ENCODE peak calls at places on chromosome 10, in six cellular contexts. One of them, this sample, is unnamed.

GRCh38 chr10:103111031-103111917 is 81.8 kb downstream of the NT5C2 start:
- DNase-seq in M059J: peak; percentile 8
- DNase-seq in pons: peak; percentile 79
- DNase-seq in GM13977: peak; percentile 42
- DNase-seq in DND-41: no peak
- DNase-seq in GM06990: peak; percentile 26
- DNase-seq in this sample: no peak

GRCh38 chr10:86256690-86257315 is 109.8 kb downstream of the GRID1 start:
- DNase-seq in DND-41: no peak
- DNase-seq in M059J: no peak
- DNase-seq in pons: no peak
- DNase-seq in GM13977: no peak
- DNase-seq in GM06990: no peak
- DNase-seq in this sample: no peak

GRCh38 chr10:101512741-101513140 is 75.3 kb downstream of the POLL start:
- DNase-seq in GM06990: no peak
- DNase-seq in GM13977: no peak
- DNase-seq in DND-41: no peak
- DNase-seq in pons: no peak
- DNase-seq in M059J: peak; percentile 57
- DNase-seq in this sample: no peak

GRCh38 chr10:11677480-11677879 is 64.7 kb upstream of the ECHDC3 start:
- DNase-seq in GM13977: no peak
- DNase-seq in pons: no peak
- DNase-seq in M059J: no peak
- DNase-seq in DND-41: no peak
- DNase-seq in GM06990: peak; percentile 68
- DNase-seq in this sample: no peak

GRCh38 chr10:58384095-58384494 is 1.1 kb upstream of the TFAM start:
- DNase-seq in pons: peak; percentile 67
- DNase-seq in M059J: peak; percentile 68
- DNase-seq in DND-41: no peak
- DNase-seq in GM13977: peak; percentile 49
- DNase-seq in GM06990: peak; percentile 32
- DNase-seq in this sample: no peak

GRCh38 chr10:15571570-15571969 is 148.2 kb downstream of the ITGA8 start:
- DNase-seq in pons: peak; percentile 36
- DNase-seq in GM13977: no peak
- DNase-seq in M059J: peak; percentile 36
- DNase-seq in GM06990: no peak
- DNase-seq in DND-41: no peak
- DNase-seq in this sample: no peak

GRCh38 chr10:110211455-110211843 is 4.0 kb downstream of the MXI1 start:
- DNase-seq in GM13977: no peak
- DNase-seq in GM06990: no peak
- DNase-seq in M059J: no peak
- DNase-seq in pons: no peak
- DNase-seq in DND-41: no peak
- DNase-seq in this sample: no peak

GRCh38 chr10:110214380-110214826 is 7.0 kb downstream of the MXI1 start:
- DNase-seq in GM13977: peak; percentile 51
- DNase-seq in M059J: peak; percentile 32
- DNase-seq in pons: no peak
- DNase-seq in DND-41: peak; percentile 27
- DNase-seq in GM06990: peak; percentile 22
- DNase-seq in this sample: no peak

GRCh38 chr10:60944159-60944909 is at the start of gene RHOBTB1:
- DNase-seq in M059J: peak; percentile 79
- DNase-seq in pons: peak; percentile 86
- DNase-seq in GM13977: peak; percentile 35
- DNase-seq in DND-41: peak; percentile 63
- DNase-seq in GM06990: peak; percentile 41
- DNase-seq in this sample: peak; percentile 54

GRCh38 chr10:30751678-30752331 is 122.3 kb upstream of the LYZL2 start:
- DNase-seq in DND-41: peak; percentile 71
- DNase-seq in GM13977: peak; percentile 60
- DNase-seq in M059J: peak; percentile 41
- DNase-seq in GM06990: peak; percentile 67
- DNase-seq in pons: peak; percentile 90
- DNase-seq in this sample: no peak

GRCh38 chr10:33066558-33067236 is 108.7 kb upstream of the ITGB1 start:
- DNase-seq in DND-41: no peak
- DNase-seq in GM13977: no peak
- DNase-seq in M059J: peak; percentile 87
- DNase-seq in pons: no peak
- DNase-seq in GM06990: no peak
- DNase-seq in this sample: no peak

GRCh38 chr10:102460836-102461186 is 9.5 kb upstream of the C10orf95 start:
- DNase-seq in M059J: no peak
- DNase-seq in DND-41: no peak
- DNase-seq in pons: no peak
- DNase-seq in GM06990: no peak
- DNase-seq in GM13977: no peak
- DNase-seq in this sample: no peak

GRCh38 chr10:21764790-21765189 is 230.8 kb downstream of the MLLT10 start:
- DNase-seq in GM13977: no peak
- DNase-seq in DND-41: no peak
- DNase-seq in GM06990: no peak
- DNase-seq in pons: no peak
- DNase-seq in M059J: no peak
- DNase-seq in this sample: no peak

GRCh38 chr10:73591935-73592699 is 975 bp upstream of the USP54 start:
- DNase-seq in DND-41: peak; percentile 50
- DNase-seq in M059J: peak; percentile 64
- DNase-seq in GM13977: peak; percentile 56
- DNase-seq in GM06990: no peak
- DNase-seq in pons: peak; percentile 96
- DNase-seq in this sample: peak; percentile 8

GRCh38 chr10:129141492-129141891 is 325.5 kb upstream of the MGMT start:
- DNase-seq in GM06990: no peak
- DNase-seq in DND-41: no peak
- DNase-seq in GM13977: no peak
- DNase-seq in pons: no peak
- DNase-seq in M059J: no peak
- DNase-seq in this sample: no peak

GRCh38 chr10:121956111-121957061 is 18.6 kb downstream of the NSMCE4A start:
- DNase-seq in DND-41: no peak
- DNase-seq in GM13977: no peak
- DNase-seq in pons: no peak
- DNase-seq in GM06990: no peak
- DNase-seq in M059J: peak; percentile 76
- DNase-seq in this sample: no peak

GRCh38 chr10:33746878-33747277 is 412.4 kb upstream of the NRP1 start:
- DNase-seq in M059J: peak; percentile 7
- DNase-seq in DND-41: no peak
- DNase-seq in GM06990: no peak
- DNase-seq in GM13977: no peak
- DNase-seq in pons: no peak
- DNase-seq in this sample: no peak

GRCh38 chr10:9547921-9548904 is 1469.5 kb upstream of the CELF2 start:
- DNase-seq in GM13977: no peak
- DNase-seq in M059J: peak; percentile 0
- DNase-seq in DND-41: no peak
- DNase-seq in GM06990: no peak
- DNase-seq in pons: no peak
- DNase-seq in this sample: no peak

GRCh38 chr10:71933651-71934050 is 30.5 kb upstream of the CHST3 start:
- DNase-seq in DND-41: peak; percentile 74
- DNase-seq in M059J: no peak
- DNase-seq in GM06990: no peak
- DNase-seq in GM13977: peak; percentile 57
- DNase-seq in pons: no peak
- DNase-seq in this sample: no peak

GRCh38 chr10:129927351-129928120 is 36.5 kb downstream of the EBF3 start:
- DNase-seq in DND-41: no peak
- DNase-seq in pons: no peak
- DNase-seq in GM06990: no peak
- DNase-seq in GM13977: no peak
- DNase-seq in M059J: no peak
- DNase-seq in this sample: no peak

GRCh38 chr10:49220031-49220430 is 31.8 kb upstream of the TMEM273 start:
- DNase-seq in GM06990: no peak
- DNase-seq in GM13977: no peak
- DNase-seq in M059J: peak; percentile 12
- DNase-seq in DND-41: no peak
- DNase-seq in pons: no peak
- DNase-seq in this sample: no peak

GRCh38 chr10:43126759-43127424 is 11.4 kb upstream of the CSGALNACT2 start:
- DNase-seq in DND-41: no peak
- DNase-seq in pons: no peak
- DNase-seq in GM13977: no peak
- DNase-seq in M059J: no peak
- DNase-seq in GM06990: no peak
- DNase-seq in this sample: no peak

GRCh38 chr10:809671-810350 is 120.3 kb upstream of the DIP2C start:
- DNase-seq in GM06990: no peak
- DNase-seq in M059J: no peak
- DNase-seq in pons: no peak
- DNase-seq in DND-41: no peak
- DNase-seq in GM13977: no peak
- DNase-seq in this sample: no peak

GRCh38 chr10:76779163-76779820 is 858.3 kb downstream of the KCNMA1 start:
- DNase-seq in DND-41: no peak
- DNase-seq in GM06990: no peak
- DNase-seq in M059J: peak; percentile 44
- DNase-seq in pons: peak; percentile 7
- DNase-seq in GM13977: no peak
- DNase-seq in this sample: no peak

GRCh38 chr10:48526371-48526821 is 78.5 kb downstream of the ARHGAP22 start:
- DNase-seq in GM06990: no peak
- DNase-seq in M059J: peak; percentile 95
- DNase-seq in GM13977: no peak
- DNase-seq in DND-41: no peak
- DNase-seq in pons: peak; percentile 42
- DNase-seq in this sample: no peak

GRCh38 chr10:123502983-123503382 is 163.2 kb upstream of the GPR26 start:
- DNase-seq in GM13977: peak; percentile 44
- DNase-seq in DND-41: no peak
- DNase-seq in M059J: no peak
- DNase-seq in GM06990: no peak
- DNase-seq in pons: peak; percentile 44
- DNase-seq in this sample: no peak

GRCh38 chr10:75793848-75794247 is 362.4 kb downstream of the LRMDA start:
- DNase-seq in GM13977: no peak
- DNase-seq in pons: no peak
- DNase-seq in GM06990: no peak
- DNase-seq in M059J: no peak
- DNase-seq in DND-41: no peak
- DNase-seq in this sample: no peak

GRCh38 chr10:77075916-77076315 is 561.7 kb downstream of the KCNMA1 start:
- DNase-seq in DND-41: no peak
- DNase-seq in GM13977: no peak
- DNase-seq in GM06990: no peak
- DNase-seq in M059J: no peak
- DNase-seq in pons: no peak
- DNase-seq in this sample: no peak

GRCh38 chr10:33410096-33410859 is 75.8 kb upstream of the NRP1 start:
- DNase-seq in DND-41: no peak
- DNase-seq in M059J: peak; percentile 38
- DNase-seq in pons: no peak
- DNase-seq in GM06990: no peak
- DNase-seq in GM13977: no peak
- DNase-seq in this sample: no peak

GRCh38 chr10:95560288-95561199 is 627 bp downstream of the SORBS1 start:
- DNase-seq in GM13977: peak; percentile 74
- DNase-seq in GM06990: peak; percentile 29
- DNase-seq in pons: peak; percentile 44
- DNase-seq in DND-41: no peak
- DNase-seq in M059J: peak; percentile 25
- DNase-seq in this sample: peak; percentile 12

GRCh38 chr10:77457266-77457665 is 180.3 kb downstream of the KCNMA1 start:
- DNase-seq in pons: no peak
- DNase-seq in GM06990: no peak
- DNase-seq in M059J: no peak
- DNase-seq in DND-41: no peak
- DNase-seq in GM13977: no peak
- DNase-seq in this sample: no peak

GRCh38 chr10:85238676-85239075 is 910.3 kb downstream of the CCSER2 start:
- DNase-seq in M059J: no peak
- DNase-seq in DND-41: no peak
- DNase-seq in pons: no peak
- DNase-seq in GM06990: no peak
- DNase-seq in GM13977: no peak
- DNase-seq in this sample: no peak